ENCODE peak calls at places on chromosomes 1 and 21, in seven cellular contexts. C is GM23338, D is PC-9, L is fibroblast of lung, K is mammary epithelial cell, Q is HCT116, T is neural progenitor cell. E is an unnamed sample.
A peak's percentile ranks its signal among the peaks of the same experiment; 100 is the strongest.

GRCh38 chr1:68379085-68379478 is 70.7 kb downstream of the RPE65 start:
- DNase-seq in C (no peak), D (no peak), L (no peak), K (peak; percentile 48), Q (no peak), T (no peak), E (no peak)

GRCh38 chr1:26287033-26287711 is 7.3 kb downstream of the SH3BGRL3 start:
- DNase-seq in C (no peak), D (no peak), L (no peak), K (no peak), Q (no peak), T (no peak), E (peak; percentile 89)

GRCh38 chr1:242002072-242002471 is 3.2 kb upstream of the MAP1LC3C start:
- DNase-seq in C (no peak), D (no peak), L (peak; percentile 44), K (no peak), Q (no peak), T (no peak), E (peak; percentile 53)

GRCh38 chr1:109091196-109092193 is 931 bp downstream of the TMEM167B start:
- DNase-seq in C (peak; percentile 54), D (peak; percentile 43), L (peak; percentile 59), K (peak; percentile 33), Q (no peak), T (no peak), E (peak; percentile 88)

GRCh38 chr1:170410391-170411146 is 121.4 kb upstream of the GORAB start:
- DNase-seq in C (no peak), D (no peak), L (peak; percentile 88), K (peak; percentile 17), Q (no peak), T (no peak), E (no peak)

GRCh38 chr21:43775795-43776430 is at the start of gene CSTB:
- DNase-seq in C (peak; percentile 85), D (no peak), L (peak; percentile 50), K (peak; percentile 63), Q (peak; percentile 23), T (peak; percentile 90), E (peak; percentile 96)

GRCh38 chr21:35170244-35170756 is 121.2 kb upstream of the RUNX1 start:
- DNase-seq in C (no peak), D (no peak), L (no peak), K (no peak), Q (no peak), T (no peak), E (no peak)

GRCh38 chr1:111204211-111204883 is 3.9 kb upstream of the DENND2D start:
- DNase-seq in C (no peak), D (peak; percentile 52), L (no peak), K (no peak), Q (peak; percentile 31), T (no peak), E (peak; percentile 84)

GRCh38 chr1:210248341-210248740 is 15.7 kb downstream of the SERTAD4 start:
- DNase-seq in C (no peak), D (no peak), L (peak; percentile 54), K (no peak), Q (no peak), T (no peak), E (no peak)

GRCh38 chr1:59434336-59434735 is 137.4 kb downstream of the FGGY start:
- DNase-seq in C (no peak), D (no peak), L (peak; percentile 52), K (no peak), Q (no peak), T (no peak), E (peak; percentile 31)

GRCh38 chr1:109392788-109393580 is 4.7 kb downstream of the SORT1 start:
- DNase-seq in C (no peak), D (no peak), L (peak; percentile 56), K (no peak), Q (no peak), T (no peak), E (peak; percentile 77)

GRCh38 chr1:93701619-93702018 is 20.0 kb upstream of the BCAR3 start:
- DNase-seq in C (no peak), D (peak; percentile 100), L (peak; percentile 100), K (peak; percentile 100), Q (peak; percentile 97), T (no peak), E (peak; percentile 97)

GRCh38 chr1:226960256-226960655 is 20.2 kb downstream of the COQ8A start:
- DNase-seq in C (no peak), D (no peak), L (no peak), K (no peak), Q (no peak), T (no peak), E (no peak)

DNA sequence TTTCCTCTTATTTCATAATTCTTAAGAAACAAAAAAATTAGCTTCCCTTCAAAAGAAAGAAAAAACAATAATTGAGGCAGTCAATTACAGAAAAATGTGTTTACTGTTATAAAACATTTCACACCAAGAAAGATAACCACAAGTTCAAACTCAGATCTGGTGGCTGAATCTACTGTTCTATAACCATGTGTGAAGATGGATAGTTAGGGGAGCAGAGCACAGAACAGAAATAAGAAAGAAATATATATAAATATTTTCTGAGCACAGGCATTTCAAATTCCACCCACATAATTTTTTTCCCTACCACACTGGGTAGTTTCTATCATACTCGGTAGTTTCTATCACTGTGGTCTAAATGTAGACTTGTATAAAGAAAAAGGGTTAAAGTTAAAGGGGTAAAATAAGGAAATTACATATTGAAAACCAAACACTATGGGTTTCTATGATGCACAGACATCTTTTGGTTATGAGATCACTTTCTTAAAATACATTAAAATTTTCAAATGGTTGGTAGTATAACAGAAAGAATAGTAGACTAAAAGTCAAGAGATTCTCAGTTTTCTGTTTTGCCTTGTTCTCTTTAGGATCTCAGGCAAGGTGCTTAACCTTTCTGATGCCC is 10.8 kb downstream of the LYST start:
- DNase-seq in C (no peak), D (no peak), L (peak; percentile 16), K (no peak), Q (no peak), T (no peak), E (no peak)
- H3K79me2 ChIP-seq in C (no peaks in the 10 kb centered on the region), D (no peaks in the 10 kb centered on the region), L (peaks cover 7% of the 10 kb centered on the region), K (peaks cover 76% of the 10 kb centered on the region), Q (no peaks in the 10 kb centered on the region), T (no peaks in the 10 kb centered on the region), E (peaks cover 86% of the 10 kb centered on the region)

GRCh38 chr1:231533240-231533639 is 4.8 kb downstream of the TSNAX start:
- DNase-seq in C (no peak), D (no peak), L (no peak), K (no peak), Q (no peak), T (no peak), E (no peak)
- H3K4me1 ChIP-seq in C (peaks cover 5% of the 10 kb centered on the region), D (peaks cover 11% of the 10 kb centered on the region), L (peaks cover 5% of the 10 kb centered on the region), K (peaks cover 6% of the 10 kb centered on the region), Q (peaks cover 10% of the 10 kb centered on the region), T (peaks cover 9% of the 10 kb centered on the region), E (peaks cover 12% of the 10 kb centered on the region)

DNA sequence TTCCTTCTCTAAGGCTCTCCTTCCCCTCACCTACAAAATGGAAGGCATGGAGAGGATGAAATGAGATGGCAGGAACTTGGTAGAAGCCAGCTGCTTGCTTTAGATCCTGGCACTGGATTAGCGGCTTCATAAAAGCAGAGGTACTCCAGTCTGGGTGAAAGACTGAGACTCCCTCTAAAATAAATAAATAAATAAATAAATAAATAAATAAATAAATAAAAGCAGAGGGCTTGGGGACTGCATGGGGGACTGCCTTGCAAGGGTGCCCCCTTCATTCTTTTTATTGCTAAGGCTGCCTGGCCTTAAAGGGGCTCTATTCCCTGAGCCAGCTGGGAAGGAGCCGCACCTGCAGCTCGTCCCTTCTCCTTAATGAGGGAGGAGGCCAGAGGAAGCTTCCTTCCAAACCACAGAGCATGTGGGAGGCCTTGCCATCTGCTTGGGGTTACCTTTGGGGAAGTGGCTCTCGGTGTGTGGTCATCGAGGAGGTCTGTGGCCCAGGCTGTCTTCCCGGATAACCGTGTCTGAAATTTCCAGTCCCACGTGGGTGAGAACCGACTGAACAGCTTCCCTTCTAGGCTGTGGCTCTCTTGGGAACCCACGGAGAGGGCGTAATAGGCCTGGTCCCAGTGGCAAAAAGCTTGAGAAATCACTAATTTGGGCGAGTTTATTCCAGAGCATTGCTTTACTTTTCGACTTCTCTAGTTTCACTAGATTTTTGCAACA is 2.0 kb upstream of the ATP13A2 start:
- DNase-seq in C (no peak), D (no peak), L (peak; percentile 59), K (peak; percentile 19), Q (no peak), T (peak; percentile 23), E (peak; percentile 55)
- H2AFZ ChIP-seq in C (no peak overlapping the region), D (no peak overlapping the region), L (no peak overlapping the region), K (peak overlapping the region; percentile 60), Q (no peak overlapping the region), T (peak overlapping the region; percentile 22), E (no peak overlapping the region)

GRCh38 chr21:23887709-23888303 is 1719.5 kb downstream of the MRPL39 start:
- DNase-seq in C (no peak), D (no peak), L (no peak), K (no peak), Q (no peak), T (no peak), E (no peak)

GRCh38 chr21:23886828-23887708 is 1720.2 kb downstream of the MRPL39 start:
- DNase-seq in C (no peak), D (no peak), L (no peak), K (no peak), Q (no peak), T (no peak), E (no peak)

GRCh38 chr21:23890652-23891051 is 1716.6 kb downstream of the MRPL39 start:
- DNase-seq in C (no peak), D (no peak), L (peak; percentile 16), K (no peak), Q (no peak), T (no peak), E (no peak)
- H3K79me2 ChIP-seq in C (no peaks in the 10 kb centered on the region), D (no peaks in the 10 kb centered on the region), L (no peaks in the 10 kb centered on the region), K (no peaks in the 10 kb centered on the region), Q (no peaks in the 10 kb centered on the region), T (no peaks in the 10 kb centered on the region), E (no peaks in the 10 kb centered on the region)

DNA sequence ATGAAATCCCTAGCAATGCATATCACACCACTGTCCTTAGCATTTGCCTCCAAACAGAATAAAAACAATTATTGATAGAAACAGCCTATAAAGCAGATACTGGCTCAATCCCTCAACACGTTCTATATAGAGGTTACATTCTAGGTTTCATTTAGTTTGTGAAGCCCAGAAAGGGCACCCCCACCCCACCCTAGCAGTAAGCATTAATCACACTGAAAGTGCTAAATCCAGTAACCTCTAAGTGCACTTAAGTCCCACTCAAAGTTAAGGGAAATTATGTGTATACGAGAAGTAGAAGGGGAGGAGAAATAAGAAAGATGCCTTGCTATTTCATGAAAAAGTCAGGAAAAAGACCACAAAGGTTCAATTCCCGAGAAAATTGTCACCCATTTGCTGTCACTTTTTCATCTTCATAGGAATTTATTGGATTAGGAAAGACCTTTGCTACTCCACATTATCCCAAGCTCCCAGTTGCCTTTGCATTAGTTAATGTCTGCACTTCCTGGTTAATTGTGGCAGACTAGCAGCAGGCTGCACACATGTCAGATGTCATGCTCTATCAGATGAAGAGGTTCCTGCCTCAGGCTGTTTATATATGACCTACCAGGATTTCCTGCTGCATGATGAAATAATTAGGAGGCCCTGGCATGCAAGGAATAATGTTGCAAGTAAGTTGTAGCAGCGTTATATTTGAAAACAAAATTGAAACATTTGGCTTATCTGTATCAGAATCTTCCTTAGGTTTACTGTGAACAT is 54.5 kb upstream of the LHX8 start:
- DNase-seq in C (no peak), D (no peak), L (no peak), K (peak; percentile 1), Q (no peak), T (no peak), E (no peak)
- H3K4me1 ChIP-seq in C (peaks cover 88% of the 10 kb centered on the region), D (no peaks in the 10 kb centered on the region), L (no peaks in the 10 kb centered on the region), K (peaks cover 7% of the 10 kb centered on the region), Q (no peaks in the 10 kb centered on the region), T (peaks cover 21% of the 10 kb centered on the region), E (no peaks in the 10 kb centered on the region)